ENCODE peak calls at places on chromosomes 4 and X, in six cellular contexts. U is A549, T is HepG2, Z is K562, V is upper lobe of left lung, M is GM12878. W is an unnamed sample.

GRCh38 chr4:185339941-185340340 is 55.8 kb downstream of the LRP2BP start:
- ATAC-seq in Z (no peak), V (no peak), U (no peak), T (no peak), M (no peak), W (no peak)

GRCh38 chr4:27234306-27234899 is 373.8 kb downstream of the STIM2 start:
- ATAC-seq in T (no peak), Z (no peak), U (no peak), V (no peak), M (no peak), W (no peak)

GRCh38 chrX:8803326-8803725 is 2.1 kb upstream of the FAM9A start:
- ATAC-seq in U (no peak), T (no peak), Z (no peak), M (no peak), V (no peak), W (no peak)

GRCh38 chr4:8097141-8097541 is 61.5 kb downstream of the ABLIM2 start:
- ATAC-seq in Z (no peak), V (no peak), T (no peak), M (no peak), U (no peak), W (no peak)

GRCh38 chr4:38385286-38386010 is 278.6 kb upstream of the KLF3 start:
- ATAC-seq in Z (peak), V (peak), U (peak), T (peak), M (no peak), W (peak)

GRCh38 chrX:79181401-79181800 is 36.9 kb downstream of the GPR174 start:
- ATAC-seq in M (peak), T (no peak), V (no peak), U (no peak), Z (no peak), W (no peak)

GRCh38 chrX:2829469-2830246 is 928 bp downstream of the GYG2 start:
- ATAC-seq in M (no peak), Z (no peak), V (no peak), U (no peak), T (peak), W (no peak)

GRCh38 chr4:89158884-89159503 is 47.7 kb downstream of the TIGD2 start:
- ATAC-seq in Z (peak), T (peak), M (peak), V (peak), U (peak), W (peak)

GRCh38 chr4:23930750-23931488 is 41.1 kb upstream of the PPARGC1A start:
- ATAC-seq in T (peak), Z (no peak), M (no peak), U (no peak), V (peak), W (peak)

GRCh38 chr4:107997001-107997788 is 7.5 kb downstream of the HADH start:
- ATAC-seq in M (no peak), Z (no peak), T (no peak), U (no peak), V (no peak), W (peak)
- H3K27ac ChIP-seq in M (no peak), Z (peak), T (no peak), U (no peak), V (peak), W (peak)

DNA sequence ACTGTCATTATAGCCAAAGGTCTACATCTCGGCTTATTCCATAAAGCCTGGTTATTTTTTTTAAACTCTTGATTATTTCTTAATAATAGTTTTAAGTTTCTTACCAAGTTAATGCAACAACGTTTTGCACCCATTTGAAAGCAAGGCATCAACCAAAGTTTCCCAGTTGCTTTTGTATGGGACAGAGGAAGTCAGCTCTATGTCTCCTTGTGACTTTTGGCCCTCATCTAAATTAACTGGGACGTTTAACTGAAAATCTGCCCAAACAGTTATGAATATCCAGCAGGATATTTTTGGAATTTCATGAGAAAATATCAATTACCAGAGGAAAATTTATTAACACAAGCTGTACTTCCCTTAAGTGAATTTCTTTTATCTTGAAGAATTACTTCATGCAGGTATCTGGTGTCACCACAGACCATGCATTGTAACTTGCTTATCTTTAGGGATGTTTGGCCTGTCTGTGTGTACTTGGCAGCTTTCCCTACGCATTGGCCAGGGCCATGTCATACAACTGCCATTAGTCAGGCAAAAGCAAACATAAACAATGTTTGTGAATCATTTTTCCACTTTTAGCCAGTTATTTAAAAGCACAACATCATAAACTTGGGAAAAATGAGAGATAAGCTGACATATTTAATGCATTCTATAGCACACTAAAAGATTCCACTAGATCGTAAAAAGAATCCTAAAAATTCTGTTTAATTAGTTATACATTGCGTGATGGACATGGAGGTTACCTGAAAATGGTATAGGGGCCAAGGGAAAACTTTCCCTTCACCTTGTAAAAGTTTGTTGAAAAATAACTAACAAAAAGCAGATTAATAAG is 101.4 kb upstream of the PDE5A start:
- ATAC-seq in V (no peak), T (peak), U (peak), M (no peak), Z (no peak), W (no peak)
- TF ChIP-seq EP300 in V (no peak), T (no peak), U (peak), M (no peak), Z (no peak), W (no peak)

GRCh38 chr4:122742933-122743829 is 10.7 kb downstream of the BBS12 start:
- ATAC-seq in T (no peak), V (no peak), M (no peak), Z (no peak), U (no peak), W (no peak)
- H3K27ac ChIP-seq in T (no peak), V (no peak), M (no peak), Z (no peak), U (peak), W (no peak)

GRCh38 chrX:155954793-155955192 is 42.7 kb upstream of the IL9R start:
- ATAC-seq in V (no peak), Z (no peak), U (no peak), T (no peak), M (no peak), W (no peak)

GRCh38 chrX:155949098-155949497 is 48.4 kb upstream of the IL9R start:
- ATAC-seq in M (no peak), Z (no peak), T (no peak), V (no peak), U (no peak), W (no peak)

GRCh38 chrX:155956099-155956498 is 41.4 kb upstream of the IL9R start:
- ATAC-seq in Z (no peak), V (no peak), M (no peak), U (no peak), T (no peak), W (no peak)

GRCh38 chrX:155953055-155953454 is 44.4 kb upstream of the IL9R start:
- ATAC-seq in V (no peak), Z (no peak), M (no peak), T (no peak), U (no peak), W (no peak)

GRCh38 chrX:155951237-155951789 is 46.2 kb upstream of the IL9R start:
- ATAC-seq in M (no peak), Z (no peak), T (no peak), U (no peak), V (no peak), W (no peak)
- TF ChIP-seq EP300 in M (no peak), Z (no peak), T (no peak), U (no peak), V (no peak), W (no peak)

GRCh38 chrX:133610056-133610455 is 194.8 kb upstream of the GPC4 start:
- ATAC-seq in M (no peak), V (no peak), U (no peak), Z (no peak), T (no peak), W (no peak)

GRCh38 chrX:133607419-133608348 is 192.4 kb upstream of the GPC4 start:
- ATAC-seq in U (no peak), T (peak), M (no peak), V (no peak), Z (no peak), W (no peak)

GRCh38 chrX:133608406-133608805 is 193.1 kb upstream of the GPC4 start:
- ATAC-seq in M (no peak), U (no peak), Z (no peak), V (no peak), T (no peak), W (no peak)

GRCh38 chrX:133606990-133607389 is 191.7 kb upstream of the GPC4 start:
- ATAC-seq in U (no peak), M (no peak), T (no peak), V (no peak), Z (no peak), W (no peak)

DNA sequence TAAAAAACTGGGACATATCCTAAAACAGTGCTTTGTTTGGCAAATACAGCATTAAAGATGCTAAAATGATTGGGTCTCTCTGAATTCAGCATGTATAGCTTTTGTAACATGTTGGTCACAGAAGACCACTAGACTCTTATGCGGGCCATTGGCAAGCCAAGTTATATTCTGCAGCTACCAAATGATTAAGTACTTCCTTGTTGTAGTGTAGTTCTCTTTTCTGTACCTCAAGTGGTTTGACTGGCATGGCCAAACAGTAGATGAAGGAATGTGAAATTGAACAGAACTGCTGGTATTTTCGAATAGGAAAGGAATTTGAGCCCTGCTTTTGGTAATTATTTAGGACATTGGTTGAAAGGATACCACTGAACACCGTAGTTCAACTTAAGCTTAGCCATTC is 193.9 kb upstream of the GPC4 start:
- ATAC-seq in M (no peak), T (no peak), U (no peak), Z (no peak), V (no peak), W (no peak)
- H3K27ac ChIP-seq in M (no peak), T (no peak), U (no peak), Z (no peak), V (no peak), W (no peak)

DNA sequence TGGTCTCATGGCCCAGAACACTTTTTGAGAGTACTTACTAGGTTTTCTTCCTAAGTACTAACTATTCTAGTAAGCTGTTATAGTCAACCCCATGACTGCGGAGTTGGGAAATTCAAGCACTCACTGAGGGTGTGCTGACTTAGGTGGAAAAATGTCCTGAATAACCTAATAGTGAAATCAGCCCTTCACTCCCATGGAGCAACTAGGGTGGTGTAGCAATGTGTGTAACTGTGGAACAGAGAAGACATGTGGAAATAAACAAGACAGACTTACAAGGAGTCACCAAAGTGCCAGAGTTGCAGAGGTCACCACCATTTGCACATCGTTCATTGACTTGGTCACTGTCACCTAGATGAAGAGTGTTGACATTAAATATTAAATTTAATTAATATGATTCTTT is 12.1 kb upstream of the VSIG4 start:
- ATAC-seq in M (no peak), V (no peak), Z (no peak), U (no peak), T (no peak), W (peak)
- TF ChIP-seq EP300 in M (no peak), V (no peak), Z (no peak), U (no peak), T (no peak), W (no peak)

DNA sequence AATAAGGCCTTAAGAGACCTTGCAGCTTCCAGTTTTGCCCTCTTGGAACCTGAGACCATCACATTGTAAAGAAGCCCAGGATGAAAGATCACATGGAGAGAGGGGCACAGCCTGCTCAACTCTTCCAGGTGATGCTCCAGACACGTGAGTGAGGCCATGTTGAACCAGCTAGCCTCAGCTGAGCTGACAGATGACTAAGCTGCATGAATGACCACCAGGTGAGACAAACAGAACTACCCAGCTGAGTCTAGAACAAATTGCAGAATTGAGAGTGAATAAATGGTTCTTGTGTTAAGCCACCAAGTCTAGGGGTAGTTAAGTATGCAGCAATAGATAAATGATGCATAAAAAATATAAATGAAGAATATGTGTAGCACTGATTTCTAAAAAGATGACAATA is 16.8 kb upstream of the GPR82 start:
- ATAC-seq in V (no peak), U (no peak), T (no peak), M (peak), Z (no peak), W (no peak)
- H3K27ac ChIP-seq in V (no peak), U (no peak), T (no peak), M (no peak), Z (no peak), W (no peak)

GRCh38 chrX:104141087-104141760 is 15.6 kb downstream of the SLC25A53 start:
- ATAC-seq in M (no peak), V (no peak), U (no peak), Z (no peak), T (no peak), W (no peak)
- TF ChIP-seq EP300 in M (no peak), V (no peak), U (no peak), Z (no peak), T (no peak), W (no peak)